ENCODE peak calls at places on chromosomes 11 and 22, in eight cellular contexts. One of them, this sample, is unnamed.
A peak's percentile ranks its signal among the peaks of the same experiment; 100 is the strongest.

GRCh38 chr22:36211237-36211881 is 9.8 kb upstream of the APOL4 start:
- DNase-seq in stimulated activated CD8-positive, alpha-beta memory T cell treated with anti-CD3 and anti-CD28 coated beads, Interleukin-15, amount 100 ng/mL, for 4 hours: no peak
- DNase-seq in activated CD8-positive, alpha-beta memory T cell treated with anti-CD3 and anti-CD28 coated beads, Interleukin-2, amount 50 U/mL, for 4 hours: no peak
- DNase-seq in skeletal muscle cell: no peak
- DNase-seq in neuronal stem cell: no peak
- DNase-seq in glutamatergic neuron: no peak
- DNase-seq in stimulated activated naive CD4-positive, alpha-beta T cell treated with Interleukin-2 at 50 U/mL for 16 hours: no peak
- DNase-seq in SW 1271: no peak
- DNase-seq in this sample: no peak

GRCh38 chr22:28594784-28595324 is 84.8 kb downstream of the TTC28 start:
- DNase-seq in skeletal muscle cell: no peak
- DNase-seq in stimulated activated CD8-positive, alpha-beta memory T cell treated with anti-CD3 and anti-CD28 coated beads, Interleukin-15, amount 100 ng/mL, for 4 hours: no peak
- DNase-seq in activated CD8-positive, alpha-beta memory T cell treated with anti-CD3 and anti-CD28 coated beads, Interleukin-2, amount 50 U/mL, for 4 hours: no peak
- DNase-seq in glutamatergic neuron: no peak
- DNase-seq in neuronal stem cell: peak; percentile 35
- DNase-seq in stimulated activated naive CD4-positive, alpha-beta T cell treated with Interleukin-2 at 50 U/mL for 16 hours: no peak
- DNase-seq in SW 1271: peak; percentile 42
- DNase-seq in this sample: no peak

GRCh38 chr11:79366218-79366617 is 74.6 kb downstream of the TENM4 start:
- DNase-seq in stimulated activated naive CD4-positive, alpha-beta T cell treated with Interleukin-2 at 50 U/mL for 16 hours: no peak
- DNase-seq in SW 1271: no peak
- DNase-seq in glutamatergic neuron: no peak
- DNase-seq in neuronal stem cell: no peak
- DNase-seq in stimulated activated CD8-positive, alpha-beta memory T cell treated with anti-CD3 and anti-CD28 coated beads, Interleukin-15, amount 100 ng/mL, for 4 hours: no peak
- DNase-seq in activated CD8-positive, alpha-beta memory T cell treated with anti-CD3 and anti-CD28 coated beads, Interleukin-2, amount 50 U/mL, for 4 hours: no peak
- DNase-seq in skeletal muscle cell: no peak
- DNase-seq in this sample: no peak

GRCh38 chr22:38569181-38569971 is 607 bp downstream of the DMC1 start:
- DNase-seq in skeletal muscle cell: no peak
- DNase-seq in stimulated activated naive CD4-positive, alpha-beta T cell treated with Interleukin-2 at 50 U/mL for 16 hours: no peak
- DNase-seq in glutamatergic neuron: peak; percentile 22
- DNase-seq in SW 1271: no peak
- DNase-seq in stimulated activated CD8-positive, alpha-beta memory T cell treated with anti-CD3 and anti-CD28 coated beads, Interleukin-15, amount 100 ng/mL, for 4 hours: no peak
- DNase-seq in activated CD8-positive, alpha-beta memory T cell treated with anti-CD3 and anti-CD28 coated beads, Interleukin-2, amount 50 U/mL, for 4 hours: peak; percentile 17
- DNase-seq in neuronal stem cell: no peak
- DNase-seq in this sample: no peak

GRCh38 chr22:42314709-42315391 is 44.4 kb upstream of the TCF20 start:
- DNase-seq in skeletal muscle cell: no peak
- DNase-seq in stimulated activated naive CD4-positive, alpha-beta T cell treated with Interleukin-2 at 50 U/mL for 16 hours: no peak
- DNase-seq in stimulated activated CD8-positive, alpha-beta memory T cell treated with anti-CD3 and anti-CD28 coated beads, Interleukin-15, amount 100 ng/mL, for 4 hours: no peak
- DNase-seq in glutamatergic neuron: no peak
- DNase-seq in SW 1271: no peak
- DNase-seq in activated CD8-positive, alpha-beta memory T cell treated with anti-CD3 and anti-CD28 coated beads, Interleukin-2, amount 50 U/mL, for 4 hours: no peak
- DNase-seq in neuronal stem cell: no peak
- DNase-seq in this sample: no peak

GRCh38 chr22:46501701-46502100 is 35.7 kb downstream of the CELSR1 start:
- DNase-seq in skeletal muscle cell: peak; percentile 28
- DNase-seq in glutamatergic neuron: no peak
- DNase-seq in SW 1271: no peak
- DNase-seq in stimulated activated CD8-positive, alpha-beta memory T cell treated with anti-CD3 and anti-CD28 coated beads, Interleukin-15, amount 100 ng/mL, for 4 hours: no peak
- DNase-seq in activated CD8-positive, alpha-beta memory T cell treated with anti-CD3 and anti-CD28 coated beads, Interleukin-2, amount 50 U/mL, for 4 hours: no peak
- DNase-seq in stimulated activated naive CD4-positive, alpha-beta T cell treated with Interleukin-2 at 50 U/mL for 16 hours: no peak
- DNase-seq in neuronal stem cell: no peak
- DNase-seq in this sample: no peak

GRCh38 chr22:45376009-45376408 is 37.4 kb downstream of the SMC1B start:
- DNase-seq in stimulated activated CD8-positive, alpha-beta memory T cell treated with anti-CD3 and anti-CD28 coated beads, Interleukin-15, amount 100 ng/mL, for 4 hours: no peak
- DNase-seq in glutamatergic neuron: no peak
- DNase-seq in skeletal muscle cell: no peak
- DNase-seq in neuronal stem cell: no peak
- DNase-seq in activated CD8-positive, alpha-beta memory T cell treated with anti-CD3 and anti-CD28 coated beads, Interleukin-2, amount 50 U/mL, for 4 hours: no peak
- DNase-seq in stimulated activated naive CD4-positive, alpha-beta T cell treated with Interleukin-2 at 50 U/mL for 16 hours: no peak
- DNase-seq in SW 1271: no peak
- DNase-seq in this sample: no peak

GRCh38 chr11:102831128-102831708 is 12.2 kb downstream of the MMP3 start:
- DNase-seq in glutamatergic neuron: peak; percentile 35
- DNase-seq in neuronal stem cell: no peak
- DNase-seq in skeletal muscle cell: no peak
- DNase-seq in stimulated activated naive CD4-positive, alpha-beta T cell treated with Interleukin-2 at 50 U/mL for 16 hours: no peak
- DNase-seq in stimulated activated CD8-positive, alpha-beta memory T cell treated with anti-CD3 and anti-CD28 coated beads, Interleukin-15, amount 100 ng/mL, for 4 hours: no peak
- DNase-seq in SW 1271: no peak
- DNase-seq in activated CD8-positive, alpha-beta memory T cell treated with anti-CD3 and anti-CD28 coated beads, Interleukin-2, amount 50 U/mL, for 4 hours: no peak
- DNase-seq in this sample: no peak

GRCh38 chr22:42172385-42173172 is 42.0 kb upstream of the CYP2D6 start:
- DNase-seq in neuronal stem cell: no peak
- DNase-seq in glutamatergic neuron: no peak
- DNase-seq in SW 1271: no peak
- DNase-seq in skeletal muscle cell: no peak
- DNase-seq in activated CD8-positive, alpha-beta memory T cell treated with anti-CD3 and anti-CD28 coated beads, Interleukin-2, amount 50 U/mL, for 4 hours: no peak
- DNase-seq in stimulated activated CD8-positive, alpha-beta memory T cell treated with anti-CD3 and anti-CD28 coated beads, Interleukin-15, amount 100 ng/mL, for 4 hours: no peak
- DNase-seq in stimulated activated naive CD4-positive, alpha-beta T cell treated with Interleukin-2 at 50 U/mL for 16 hours: no peak
- DNase-seq in this sample: no peak

GRCh38 chr11:86230921-86231320 is 13.6 kb upstream of the EED start:
- DNase-seq in stimulated activated CD8-positive, alpha-beta memory T cell treated with anti-CD3 and anti-CD28 coated beads, Interleukin-15, amount 100 ng/mL, for 4 hours: no peak
- DNase-seq in glutamatergic neuron: no peak
- DNase-seq in stimulated activated naive CD4-positive, alpha-beta T cell treated with Interleukin-2 at 50 U/mL for 16 hours: no peak
- DNase-seq in neuronal stem cell: no peak
- DNase-seq in SW 1271: no peak
- DNase-seq in activated CD8-positive, alpha-beta memory T cell treated with anti-CD3 and anti-CD28 coated beads, Interleukin-2, amount 50 U/mL, for 4 hours: no peak
- DNase-seq in skeletal muscle cell: no peak
- DNase-seq in this sample: no peak

GRCh38 chr22:31102441-31103081 is 4.8 kb downstream of the SELENOM start:
- DNase-seq in SW 1271: peak; percentile 26
- DNase-seq in skeletal muscle cell: peak; percentile 79
- DNase-seq in activated CD8-positive, alpha-beta memory T cell treated with anti-CD3 and anti-CD28 coated beads, Interleukin-2, amount 50 U/mL, for 4 hours: no peak
- DNase-seq in neuronal stem cell: no peak
- DNase-seq in glutamatergic neuron: no peak
- DNase-seq in stimulated activated naive CD4-positive, alpha-beta T cell treated with Interleukin-2 at 50 U/mL for 16 hours: no peak
- DNase-seq in stimulated activated CD8-positive, alpha-beta memory T cell treated with anti-CD3 and anti-CD28 coated beads, Interleukin-15, amount 100 ng/mL, for 4 hours: no peak
- DNase-seq in this sample: peak; percentile 74

GRCh38 chr11:87866951-87867350 is 308.3 kb downstream of the RAB38 start:
- DNase-seq in activated CD8-positive, alpha-beta memory T cell treated with anti-CD3 and anti-CD28 coated beads, Interleukin-2, amount 50 U/mL, for 4 hours: no peak
- DNase-seq in SW 1271: no peak
- DNase-seq in stimulated activated CD8-positive, alpha-beta memory T cell treated with anti-CD3 and anti-CD28 coated beads, Interleukin-15, amount 100 ng/mL, for 4 hours: no peak
- DNase-seq in stimulated activated naive CD4-positive, alpha-beta T cell treated with Interleukin-2 at 50 U/mL for 16 hours: no peak
- DNase-seq in skeletal muscle cell: no peak
- DNase-seq in glutamatergic neuron: no peak
- DNase-seq in neuronal stem cell: no peak
- DNase-seq in this sample: no peak

GRCh38 chr11:6273188-6273587 is 13.6 kb downstream of the CCKBR start:
- DNase-seq in activated CD8-positive, alpha-beta memory T cell treated with anti-CD3 and anti-CD28 coated beads, Interleukin-2, amount 50 U/mL, for 4 hours: no peak
- DNase-seq in glutamatergic neuron: no peak
- DNase-seq in stimulated activated CD8-positive, alpha-beta memory T cell treated with anti-CD3 and anti-CD28 coated beads, Interleukin-15, amount 100 ng/mL, for 4 hours: no peak
- DNase-seq in SW 1271: no peak
- DNase-seq in neuronal stem cell: no peak
- DNase-seq in stimulated activated naive CD4-positive, alpha-beta T cell treated with Interleukin-2 at 50 U/mL for 16 hours: no peak
- DNase-seq in skeletal muscle cell: no peak
- DNase-seq in this sample: no peak

GRCh38 chr11:134676516-134677287 is 264.7 kb upstream of the B3GAT1 start:
- DNase-seq in neuronal stem cell: no peak
- DNase-seq in stimulated activated CD8-positive, alpha-beta memory T cell treated with anti-CD3 and anti-CD28 coated beads, Interleukin-15, amount 100 ng/mL, for 4 hours: no peak
- DNase-seq in stimulated activated naive CD4-positive, alpha-beta T cell treated with Interleukin-2 at 50 U/mL for 16 hours: no peak
- DNase-seq in glutamatergic neuron: no peak
- DNase-seq in SW 1271: no peak
- DNase-seq in skeletal muscle cell: no peak
- DNase-seq in activated CD8-positive, alpha-beta memory T cell treated with anti-CD3 and anti-CD28 coated beads, Interleukin-2, amount 50 U/mL, for 4 hours: no peak
- DNase-seq in this sample: no peak

GRCh38 chr11:64762916-64763803 is 3.4 kb upstream of the PYGM start:
- DNase-seq in skeletal muscle cell: peak; percentile 32
- DNase-seq in activated CD8-positive, alpha-beta memory T cell treated with anti-CD3 and anti-CD28 coated beads, Interleukin-2, amount 50 U/mL, for 4 hours: no peak
- DNase-seq in neuronal stem cell: no peak
- DNase-seq in stimulated activated naive CD4-positive, alpha-beta T cell treated with Interleukin-2 at 50 U/mL for 16 hours: no peak
- DNase-seq in SW 1271: no peak
- DNase-seq in stimulated activated CD8-positive, alpha-beta memory T cell treated with anti-CD3 and anti-CD28 coated beads, Interleukin-15, amount 100 ng/mL, for 4 hours: no peak
- DNase-seq in glutamatergic neuron: no peak
- DNase-seq in this sample: peak; percentile 71

GRCh38 chr11:15957234-15957633 is 399.1 kb downstream of the SOX6 start:
- DNase-seq in stimulated activated naive CD4-positive, alpha-beta T cell treated with Interleukin-2 at 50 U/mL for 16 hours: no peak
- DNase-seq in stimulated activated CD8-positive, alpha-beta memory T cell treated with anti-CD3 and anti-CD28 coated beads, Interleukin-15, amount 100 ng/mL, for 4 hours: no peak
- DNase-seq in activated CD8-positive, alpha-beta memory T cell treated with anti-CD3 and anti-CD28 coated beads, Interleukin-2, amount 50 U/mL, for 4 hours: no peak
- DNase-seq in skeletal muscle cell: no peak
- DNase-seq in glutamatergic neuron: no peak
- DNase-seq in SW 1271: no peak
- DNase-seq in neuronal stem cell: no peak
- DNase-seq in this sample: no peak

GRCh38 chr22:44263547-44263946 is 49.2 kb downstream of the SHISAL1 start:
- DNase-seq in activated CD8-positive, alpha-beta memory T cell treated with anti-CD3 and anti-CD28 coated beads, Interleukin-2, amount 50 U/mL, for 4 hours: no peak
- DNase-seq in neuronal stem cell: no peak
- DNase-seq in SW 1271: no peak
- DNase-seq in skeletal muscle cell: no peak
- DNase-seq in glutamatergic neuron: no peak
- DNase-seq in stimulated activated naive CD4-positive, alpha-beta T cell treated with Interleukin-2 at 50 U/mL for 16 hours: no peak
- DNase-seq in stimulated activated CD8-positive, alpha-beta memory T cell treated with anti-CD3 and anti-CD28 coated beads, Interleukin-15, amount 100 ng/mL, for 4 hours: no peak
- DNase-seq in this sample: no peak

GRCh38 chr11:79110308-79110707 is 330.5 kb downstream of the TENM4 start:
- DNase-seq in stimulated activated CD8-positive, alpha-beta memory T cell treated with anti-CD3 and anti-CD28 coated beads, Interleukin-15, amount 100 ng/mL, for 4 hours: no peak
- DNase-seq in neuronal stem cell: no peak
- DNase-seq in stimulated activated naive CD4-positive, alpha-beta T cell treated with Interleukin-2 at 50 U/mL for 16 hours: no peak
- DNase-seq in glutamatergic neuron: no peak
- DNase-seq in SW 1271: no peak
- DNase-seq in activated CD8-positive, alpha-beta memory T cell treated with anti-CD3 and anti-CD28 coated beads, Interleukin-2, amount 50 U/mL, for 4 hours: no peak
- DNase-seq in skeletal muscle cell: no peak
- DNase-seq in this sample: no peak